ENCODE peak calls at places on chromosomes 11 and 22, in eight cellular contexts. X is fibroblast of lung, Z is mammary epithelial cell, T is DND-41, A is neuronal stem cell, C is GM23248, U is IMR-90, R is neural progenitor cell. G is an unnamed sample.

GRCh38 chr11:88594274-88594950 is 256.9 kb upstream of the CTSC start:
- DNase-seq in Z (no peak), R (no peak), A (no peak), C (no peak), T (no peak), U (no peak), X (no peak), G (no peak)

GRCh38 chr11:64045700-64046099 is 10.0 kb downstream of the FLRT1 start:
- DNase-seq in C (no peak), R (no peak), A (no peak), Z (no peak), U (no peak), T (no peak), X (no peak), G (no peak)

GRCh38 chr22:46079861-46080821 is 70.2 kb upstream of the PPARA start:
- DNase-seq in C (peak; percentile 96), R (no peak), T (no peak), Z (peak; percentile 95), A (no peak), U (no peak), X (peak; percentile 71), G (peak; percentile 79)

GRCh38 chr11:19511413-19512183 is 201.0 kb upstream of the NAV2 start:
- DNase-seq in A (no peak), Z (no peak), X (peak; percentile 73), T (no peak), U (no peak), R (no peak), C (no peak), G (no peak)

GRCh38 chr11:96257972-96258951 is 84.7 kb downstream of the MAML2 start:
- DNase-seq in C (peak; percentile 49), U (peak; percentile 58), A (no peak), T (peak; percentile 78), R (no peak), Z (no peak), X (peak; percentile 58), G (no peak)

GRCh38 chr22:47307326-47307725 is 544.9 kb downstream of the TBC1D22A start:
- DNase-seq in U (peak; percentile 57), Z (no peak), X (peak; percentile 68), C (peak; percentile 64), T (no peak), A (no peak), R (no peak), G (peak; percentile 51)

GRCh38 chr11:61747389-61748285 is 4.8 kb upstream of the MYRF start:
- DNase-seq in U (peak; percentile 59), A (peak; percentile 61), X (peak; percentile 65), Z (peak; percentile 31), C (peak; percentile 74), R (peak; percentile 88), T (peak; percentile 29), G (peak; percentile 78)

GRCh38 chr11:102280237-102280833 is 36.9 kb upstream of the BIRC3 start:
- DNase-seq in A (no peak), X (no peak), C (no peak), T (no peak), Z (no peak), R (peak; percentile 11), U (no peak), G (no peak)

GRCh38 chr22:35310556-35311550 is 11.2 kb downstream of the TOM1 start:
- DNase-seq in X (no peak), U (no peak), Z (no peak), T (no peak), A (no peak), C (no peak), R (peak; percentile 25), G (peak; percentile 37)

GRCh38 chr11:1119282-1120146 is 38.2 kb upstream of the MUC5AC start:
- DNase-seq in U (no peak), R (no peak), T (no peak), C (no peak), X (no peak), A (no peak), Z (no peak), G (no peak)

GRCh38 chr22:32245042-32245441 is 10.1 kb downstream of the SLC5A4 start:
- DNase-seq in T (no peak), R (no peak), X (no peak), C (no peak), Z (no peak), A (no peak), U (no peak), G (no peak)

GRCh38 chr11:4090258-4090657 is 4.3 kb upstream of the RRM1 start:
- DNase-seq in A (no peak), Z (no peak), X (no peak), C (no peak), R (no peak), T (no peak), U (no peak), G (no peak)

GRCh38 chr11:122207505-122207904 is 91.5 kb upstream of the BLID start:
- DNase-seq in R (no peak), T (no peak), Z (no peak), A (no peak), C (peak; percentile 68), U (peak; percentile 81), X (peak; percentile 93), G (no peak)

GRCh38 chr22:48783821-48784266 is 1043.8 kb downstream of the BRD1 start:
- DNase-seq in Z (no peak), R (no peak), A (no peak), U (no peak), X (no peak), C (no peak), T (no peak), G (no peak)

GRCh38 chr11:70456921-70457532 is 58.7 kb downstream of the CTTN start:
- DNase-seq in U (peak; percentile 31), Z (no peak), C (peak; percentile 83), T (no peak), R (no peak), X (peak; percentile 14), A (no peak), G (peak; percentile 26)

GRCh38 chr11:75014129-75014528 is 25.4 kb downstream of the NEU3 start:
- DNase-seq in R (no peak), C (peak; percentile 82), Z (peak; percentile 36), T (no peak), X (peak; percentile 55), U (peak; percentile 95), A (no peak), G (peak; percentile 62)

GRCh38 chr22:37309221-37310074 is 27.1 kb downstream of the CYTH4 start:
- DNase-seq in T (peak; percentile 85), A (no peak), X (no peak), R (no peak), U (no peak), Z (no peak), C (no peak), G (no peak)

GRCh38 chr11:121965330-121965729 is 150.7 kb downstream of the BLID start:
- DNase-seq in X (no peak), C (peak; percentile 57), U (peak; percentile 74), T (no peak), A (no peak), Z (peak; percentile 79), R (no peak), G (peak; percentile 96)

GRCh38 chr11:69013009-69013951 is at the start of gene MRGPRF:
- DNase-seq in A (no peak), C (peak; percentile 92), Z (no peak), X (peak; percentile 97), U (peak; percentile 91), R (peak; percentile 70), T (no peak), G (peak; percentile 20)

GRCh38 chr22:36014539-36015072 is 14.0 kb downstream of the RBFOX2 start:
- DNase-seq in X (no peak), T (no peak), A (no peak), C (no peak), U (no peak), Z (no peak), R (no peak), G (no peak)

GRCh38 chr22:50621948-50622722 is 5.8 kb downstream of the ARSA start:
- DNase-seq in R (peak; percentile 63), Z (peak; percentile 48), T (no peak), A (no peak), U (no peak), X (no peak), C (no peak), G (peak; percentile 11)

GRCh38 chr11:111938687-111939160 is 1.6 kb downstream of the DIXDC1 start:
- DNase-seq in Z (peak; percentile 32), R (peak; percentile 40), C (peak; percentile 86), X (peak; percentile 41), A (no peak), U (peak; percentile 63), T (no peak), G (peak; percentile 32)

GRCh38 chr11:44150395-44150794 is 54.9 kb downstream of the EXT2 start:
- DNase-seq in A (no peak), R (no peak), U (no peak), T (no peak), X (no peak), C (no peak), Z (no peak), G (no peak)
- H3K4me3 ChIP-seq in A (no peak overlapping the region), R (no peak overlapping the region), U (no peak overlapping the region), T (no peak overlapping the region), X (no peak overlapping the region), C (no peak overlapping the region), Z (no peak overlapping the region), G (no peak overlapping the region)

GRCh38 chr11:8049084-8049483 is 31.9 kb upstream of the TUB start:
- DNase-seq in X (no peak), C (no peak), A (no peak), T (no peak), U (no peak), R (no peak), Z (no peak), G (no peak)
- H3K4me2 ChIP-seq in X (no peak overlapping the region), C (no peak overlapping the region), A (no peak overlapping the region), T (no peak overlapping the region), U (no peak overlapping the region), R (no peak overlapping the region), Z (no peak overlapping the region), G (no peak overlapping the region)

GRCh38 chr11:125390949-125391348 is 105.1 kb downstream of the FEZ1 start:
- DNase-seq in Z (no peak), A (no peak), R (peak; percentile 21), C (peak; percentile 46), T (no peak), X (peak; percentile 32), U (peak; percentile 70), G (no peak)
- H3K27ac ChIP-seq in Z (no peak overlapping the region), A (no peak overlapping the region), R (no peak overlapping the region), C (peak overlapping the region; percentile 29), T (no peak overlapping the region), X (peak overlapping the region; percentile 46), U (peak overlapping the region; percentile 90), G (no peak overlapping the region)

GRCh38 chr11:32426819-32427615 is 8.3 kb downstream of the WT1 start:
- DNase-seq in U (no peak), T (no peak), X (no peak), Z (no peak), R (peak; percentile 70), A (no peak), C (no peak), G (no peak)
- H3K4me3 ChIP-seq in U (no peak overlapping the region), T (no peak overlapping the region), X (no peak overlapping the region), Z (no peak overlapping the region), R (peak overlapping the region; percentile 47), A (peak overlapping the region; percentile 67), C (no peak overlapping the region), G (no peak overlapping the region)

DNA sequence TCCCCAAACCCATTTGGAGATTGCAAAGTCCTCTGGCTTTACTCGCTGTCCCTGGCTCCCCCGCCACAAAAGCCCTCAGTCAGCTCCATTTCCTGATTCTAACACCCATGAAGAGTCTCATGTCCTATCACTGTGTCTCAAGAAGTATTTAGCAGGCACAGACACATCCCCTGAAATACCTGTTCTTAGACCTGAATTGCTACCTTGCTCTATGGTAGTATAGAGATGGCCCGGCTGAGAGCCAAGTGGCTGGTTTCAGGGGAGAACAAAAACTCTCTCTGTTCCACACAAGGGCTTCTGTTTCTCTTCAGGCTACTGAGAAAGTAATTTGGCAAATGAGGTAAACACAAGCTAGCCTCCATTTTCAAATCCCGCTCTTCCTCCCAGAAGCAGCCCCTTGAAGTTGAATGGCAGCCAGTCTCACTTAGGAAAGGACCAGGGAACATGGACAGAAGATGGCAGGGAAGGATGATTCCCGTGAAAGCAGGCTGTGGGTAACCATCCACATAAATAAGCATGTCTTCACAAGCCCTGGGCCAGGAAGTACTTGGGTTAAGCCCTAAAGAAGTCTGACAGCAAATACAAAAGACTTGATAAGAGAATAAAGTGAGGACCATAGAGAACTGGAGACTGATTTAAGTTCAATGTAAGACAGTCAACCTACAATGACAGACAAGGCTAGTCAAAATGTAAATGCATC is 137.8 kb downstream of the C11orf58 start:
- DNase-seq in Z (peak; percentile 89), T (no peak), R (no peak), A (no peak), U (no peak), C (no peak), X (no peak), G (no peak)
- H3K4me2 ChIP-seq in Z (peak overlapping the region; percentile 86), T (no peak overlapping the region), R (no peak overlapping the region), A (no peak overlapping the region), U (no peak overlapping the region), C (no peak overlapping the region), X (no peak overlapping the region), G (no peak overlapping the region)

G was measured in PC-3.